ENCODE peak calls at places on chromosomes 1 and 21, in six cellular contexts. K, F, R, Q, W and M are unnamed samples.

GRCh38 chr1:90616395-90616794 is 100.7 kb downstream of the BARHL2 start:
- DNase-seq in W (no peak), F (no peak), Q (no peak), K (peak; percentile 10), R (peak; percentile 66), M (no peak)

GRCh38 chr1:201114245-201115131 is 2.3 kb upstream of the CACNA1S start:
- DNase-seq in K (peak; percentile 87), F (peak; percentile 85), R (peak; percentile 95), W (peak; percentile 53), Q (peak; percentile 76), M (peak; percentile 41)

GRCh38 chr1:110896090-110896489 is 23.1 kb downstream of the CD53 start:
- DNase-seq in W (no peak), F (no peak), K (no peak), R (no peak), Q (no peak), M (no peak)

GRCh38 chr1:34263411-34263810 is 86.7 kb downstream of the C1orf94 start:
- DNase-seq in W (no peak), K (no peak), Q (no peak), R (no peak), F (no peak), M (no peak)

GRCh38 chr1:42003433-42003832 is 84.7 kb upstream of the HIVEP3 start:
- DNase-seq in W (no peak), K (no peak), Q (no peak), R (no peak), F (no peak), M (no peak)

GRCh38 chr1:236759252-236759859 is 35.7 kb upstream of the MTR start:
- DNase-seq in R (no peak), W (no peak), F (no peak), Q (no peak), K (peak; percentile 25), M (no peak)

GRCh38 chr21:37797403-37797802 is 118.9 kb downstream of the KCNJ6 start:
- DNase-seq in K (no peak), W (no peak), R (no peak), Q (no peak), F (no peak), M (no peak)

GRCh38 chr1:153494976-153495535 is 34.6 kb upstream of the S100A7 start:
- DNase-seq in Q (peak; percentile 86), W (peak; percentile 72), F (peak; percentile 27), R (peak; percentile 99), K (peak; percentile 56), M (peak; percentile 74)

GRCh38 chr21:29499734-29500343 is 201.1 kb downstream of the BACH1 start:
- DNase-seq in F (peak; percentile 7), R (peak; percentile 74), W (no peak), Q (no peak), K (peak; percentile 81), M (no peak)

GRCh38 chr1:37850352-37850955 is 8.9 kb downstream of the MTF1 start:
- DNase-seq in W (no peak), K (no peak), F (no peak), Q (no peak), R (no peak), M (no peak)

GRCh38 chr1:52259886-52260285 is 106.1 kb downstream of the CC2D1B start:
- DNase-seq in W (no peak), Q (no peak), K (no peak), F (no peak), R (no peak), M (no peak)

GRCh38 chr1:19315378-19316206 is 3.5 kb downstream of the SLC66A1 start:
- DNase-seq in R (no peak), Q (no peak), W (no peak), K (peak; percentile 77), F (no peak), M (no peak)

GRCh38 chr1:177959793-177960515 is 9.9 kb downstream of the SEC16B start:
- DNase-seq in F (no peak), R (no peak), K (peak; percentile 56), W (no peak), Q (no peak), M (no peak)

GRCh38 chr1:214862421-214862820 is 220.1 kb upstream of the KCNK2 start:
- DNase-seq in K (no peak), Q (no peak), W (no peak), F (no peak), R (no peak), M (no peak)